ENCODE peak calls at places on chromosomes 6 and 20, in six cellular contexts. X is body of pancreas, T is right lobe of liver, M is lower leg skin, S is heart left ventricle, I is HepG2. P is an unnamed sample.

GRCh38 chr20:35004749-35005462 is 49.2 kb downstream of the MYH7B start:
- DNase-seq in X (no peak), T (peak; percentile 28), M (peak; percentile 69), S (no peak), I (no peak), P (no peak)

GRCh38 chr6:11033825-11034224 is 10.3 kb downstream of the ELOVL2 start:
- DNase-seq in X (no peak), T (no peak), M (no peak), S (no peak), I (no peak), P (no peak)

GRCh38 chr6:3738381-3739131 is 13.0 kb downstream of the PXDC1 start:
- DNase-seq in X (no peak), T (peak; percentile 15), M (peak; percentile 82), S (no peak), I (no peak), P (no peak)

GRCh38 chr20:50746138-50746940 is 15.0 kb downstream of the PARD6B start:
- DNase-seq in X (peak; percentile 62), T (no peak), M (no peak), S (no peak), I (peak; percentile 99), P (peak; percentile 59)

GRCh38 chr20:33162753-33163152 is 5.2 kb upstream of the BPIFA2 start:
- DNase-seq in X (no peak), T (no peak), M (peak; percentile 72), S (no peak), I (no peak), P (no peak)

GRCh38 chr6:17280552-17281090 is 540 bp upstream of the RBM24 start:
- DNase-seq in X (peak; percentile 3), T (peak; percentile 59), M (no peak), S (peak; percentile 73), I (no peak), P (no peak)

GRCh38 chr6:16413399-16413798 is 175.0 kb downstream of the GMPR start:
- DNase-seq in X (no peak), T (no peak), M (no peak), S (no peak), I (no peak), P (no peak)

GRCh38 chr6:63509652-63510352 is 62.5 kb upstream of the LOC128125822 start:
- DNase-seq in X (peak; percentile 90), T (peak; percentile 84), M (no peak), S (peak; percentile 52), I (peak; percentile 99), P (no peak)

GRCh38 chr20:19565721-19566120 is 192.3 kb upstream of the RIN2 start:
- DNase-seq in X (no peak), T (no peak), M (no peak), S (no peak), I (no peak), P (no peak)

GRCh38 chr20:23492292-23492691 is 1.4 kb downstream of the CST8 start:
- DNase-seq in X (no peak), T (no peak), M (no peak), S (no peak), I (no peak), P (no peak)

GRCh38 chr6:3431994-3432393 is 24.9 kb downstream of the SLC22A23 start:
- DNase-seq in X (no peak), T (no peak), M (peak; percentile 61), S (no peak), I (no peak), P (no peak)

GRCh38 chr20:14142171-14142570 is 146.9 kb downstream of the MACROD2 start:
- DNase-seq in X (peak; percentile 73), T (peak; percentile 48), M (no peak), S (no peak), I (peak; percentile 47), P (no peak)

GRCh38 chr6:118968416-118968815 is 33.5 kb upstream of the MCM9 start:
- DNase-seq in X (no peak), T (no peak), M (no peak), S (no peak), I (peak; percentile 26), P (no peak)

GRCh38 chr6:152293404-152293803 is 343.8 kb downstream of the SYNE1 start:
- DNase-seq in X (peak; percentile 52), T (no peak), M (no peak), S (peak; percentile 41), I (no peak), P (no peak)

GRCh38 chr6:161748535-161749386 is 474.9 kb upstream of the AGPAT4 start:
- DNase-seq in X (peak; percentile 48), T (no peak), M (no peak), S (peak; percentile 10), I (peak; percentile 28), P (peak; percentile 75)

GRCh38 chr6:71289039-71289801 is 609 bp downstream of the OGFRL1 start:
- DNase-seq in X (peak; percentile 24), T (peak; percentile 64), M (peak; percentile 86), S (peak; percentile 11), I (no peak), P (peak; percentile 58)

GRCh38 chr6:139659196-139659595 is 284.7 kb upstream of the CITED2 start:
- DNase-seq in X (no peak), T (no peak), M (no peak), S (no peak), I (no peak), P (no peak)

GRCh38 chr20:1295276-1295930 is 29.3 kb downstream of the SNPH start:
- DNase-seq in X (no peak), T (no peak), M (peak; percentile 72), S (no peak), I (no peak), P (no peak)

GRCh38 chr6:26312501-26313390 is 52.3 kb upstream of the BTN3A2 start:
- DNase-seq in X (peak; percentile 83), T (peak; percentile 71), M (peak; percentile 96), S (peak; percentile 76), I (peak; percentile 92), P (peak; percentile 81)

GRCh38 chr6:77463881-77464867 is 883 bp upstream of the HTR1B start:
- DNase-seq in X (no peak), T (no peak), M (peak; percentile 79), S (no peak), I (no peak), P (no peak)

GRCh38 chr20:21099653-21100589 is 6.2 kb downstream of the LINC00237 start:
- DNase-seq in X (peak; percentile 38), T (peak; percentile 61), M (peak; percentile 90), S (no peak), I (no peak), P (peak; percentile 73)

GRCh38 chr20:63639093-63639860 is 12.4 kb upstream of the GMEB2 start:
- DNase-seq in X (no peak), T (no peak), M (no peak), S (peak; percentile 67), I (no peak), P (peak; percentile 93)

GRCh38 chr6:109448615-109449014 is 7.0 kb downstream of the MICAL1 start:
- DNase-seq in X (no peak), T (no peak), M (no peak), S (no peak), I (no peak), P (no peak)

GRCh38 chr6:75524322-75524972 is 30.8 kb upstream of the FILIP1 start:
- DNase-seq in X (peak; percentile 6), T (no peak), M (no peak), S (no peak), I (peak; percentile 95), P (no peak)

GRCh38 chr6:44000164-44000842 is 126.9 kb downstream of the MRPL14 start:
- DNase-seq in X (peak; percentile 43), T (peak; percentile 47), M (no peak), S (no peak), I (no peak), P (peak; percentile 65)
- TF ChIP-seq POLR2A in X (peak; percentile 27), T (no peak), M (no peak), S (no peak), I (no peak), P (peak; percentile 6)

GRCh38 chr6:87276624-87277023 is 45.8 kb upstream of the SMIM8 start:
- DNase-seq in X (no peak), T (no peak), M (no peak), S (no peak), I (no peak), P (no peak)

GRCh38 chr6:87282743-87283142 is 39.6 kb upstream of the SMIM8 start:
- DNase-seq in X (no peak), T (no peak), M (no peak), S (no peak), I (no peak), P (no peak)

GRCh38 chr6:87277123-87277522 is 45.3 kb upstream of the SMIM8 start:
- DNase-seq in X (no peak), T (no peak), M (no peak), S (no peak), I (peak; percentile 22), P (no peak)

GRCh38 chr6:87281426-87281825 is 41.0 kb upstream of the SMIM8 start:
- DNase-seq in X (no peak), T (no peak), M (no peak), S (no peak), I (no peak), P (no peak)

DNA sequence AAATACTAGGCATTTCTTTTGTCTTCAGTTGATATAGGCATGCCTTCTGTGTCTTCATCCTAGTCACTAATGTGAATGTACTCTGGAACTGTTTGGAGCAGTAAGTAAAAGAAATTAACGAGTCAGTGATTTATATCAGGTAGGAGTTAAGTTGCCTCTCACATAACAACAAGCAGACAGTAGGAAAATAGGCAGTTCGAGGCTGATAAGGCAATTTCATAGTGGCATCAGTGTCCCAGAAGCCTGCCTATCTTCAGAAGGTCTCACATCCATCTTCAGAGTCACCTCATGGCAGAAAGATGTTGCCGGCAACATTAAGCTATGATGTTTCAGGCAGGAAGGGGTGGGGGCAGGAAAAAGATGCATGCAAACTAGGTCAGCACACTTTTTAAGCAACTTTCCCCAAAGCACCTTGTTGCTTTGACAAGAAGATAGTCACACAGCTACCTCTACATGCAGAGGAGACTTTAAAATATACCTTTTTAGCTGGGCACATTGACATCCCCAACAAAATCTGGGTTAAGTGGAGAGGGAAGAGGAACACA is 43.3 kb upstream of the SMIM8 start:
- DNase-seq in X (no peak), T (no peak), M (no peak), S (no peak), I (no peak), P (no peak)
- TF ChIP-seq POLR2A in X (no peak), T (no peak), M (no peak), S (no peak), I (no peak), P (no peak)

GRCh38 chr6:137218917-137219663 is at the start of gene IFNGR1:
- DNase-seq in X (peak; percentile 98), T (peak; percentile 100), M (peak; percentile 99), S (peak; percentile 99), I (peak; percentile 98), P (peak; percentile 99)

GRCh38 chr6:137223370-137224131 is 4.4 kb upstream of the IFNGR1 start:
- DNase-seq in X (peak; percentile 80), T (no peak), M (no peak), S (peak; percentile 57), I (peak; percentile 53), P (no peak)

GRCh38 chr6:137224890-137225198 is 5.7 kb upstream of the IFNGR1 start:
- DNase-seq in X (peak; percentile 66), T (no peak), M (no peak), S (no peak), I (no peak), P (no peak)

GRCh38 chr6:137219664-137220252 is 573 bp upstream of the IFNGR1 start:
- DNase-seq in X (no peak), T (no peak), M (no peak), S (no peak), I (no peak), P (no peak)

GRCh38 chr6:137222376-137222775 is 3.2 kb upstream of the IFNGR1 start:
- DNase-seq in X (peak; percentile 43), T (no peak), M (no peak), S (no peak), I (no peak), P (no peak)
- TF ChIP-seq POLR2A in X (no peak), T (no peak), M (no peak), S (peak; percentile 48), I (no peak), P (no peak)

GRCh38 chr20:30175681-30176080 is 1081.8 kb upstream of the DEFB115 start:
- DNase-seq in X (no peak), T (peak; percentile 16), M (no peak), S (no peak), I (no peak), P (peak; percentile 45)
- TF ChIP-seq POLR2A in X (no peak), T (no peak), M (no peak), S (no peak), I (no peak), P (no peak)